ENCODE peak calls at places on chromosome 10, in four cellular contexts. One of them, this sample, is unnamed.

GRCh38 chr10:48604408-48605263 is at the start of gene ARHGAP22:
- DNase-seq in upper lobe of left lung: peak
- DNase-seq in sigmoid colon: peak
- DNase-seq in stomach: no peak
- DNase-seq in this sample: peak

GRCh38 chr10:33116293-33116697 is 158.3 kb upstream of the ITGB1 start:
- DNase-seq in upper lobe of left lung: no peak
- DNase-seq in sigmoid colon: no peak
- DNase-seq in stomach: no peak
- DNase-seq in this sample: no peak

GRCh38 chr10:104350146-104350635 is 3.4 kb upstream of the CFAP58 start:
- DNase-seq in upper lobe of left lung: no peak
- DNase-seq in sigmoid colon: no peak
- DNase-seq in stomach: no peak
- DNase-seq in this sample: no peak

GRCh38 chr10:2949948-2950354 is 117.4 kb upstream of the PFKP start:
- DNase-seq in upper lobe of left lung: no peak
- DNase-seq in stomach: no peak
- DNase-seq in sigmoid colon: no peak
- DNase-seq in this sample: no peak

GRCh38 chr10:12846718-12847117 is 154.8 kb downstream of the CCDC3 start:
- DNase-seq in stomach: no peak
- DNase-seq in sigmoid colon: no peak
- DNase-seq in upper lobe of left lung: no peak
- DNase-seq in this sample: no peak

GRCh38 chr10:24238527-24239247 is 29.7 kb downstream of the KIAA1217 start:
- DNase-seq in sigmoid colon: no peak
- DNase-seq in upper lobe of left lung: no peak
- DNase-seq in stomach: no peak
- DNase-seq in this sample: no peak

GRCh38 chr10:58867683-58868082 is 308.8 kb upstream of the PHYHIPL start:
- DNase-seq in stomach: no peak
- DNase-seq in sigmoid colon: no peak
- DNase-seq in upper lobe of left lung: no peak
- DNase-seq in this sample: no peak

GRCh38 chr10:14583252-14583651 is 191.4 kb downstream of the FAM107B start:
- DNase-seq in stomach: peak
- DNase-seq in upper lobe of left lung: no peak
- DNase-seq in sigmoid colon: no peak
- DNase-seq in this sample: no peak

GRCh38 chr10:29245476-29245875 is 43.4 kb upstream of the LYZL1 start:
- DNase-seq in upper lobe of left lung: no peak
- DNase-seq in stomach: no peak
- DNase-seq in sigmoid colon: no peak
- DNase-seq in this sample: no peak

GRCh38 chr10:114389429-114389828 is 14.9 kb downstream of the AFAP1L2 start:
- DNase-seq in upper lobe of left lung: no peak
- DNase-seq in stomach: peak
- DNase-seq in sigmoid colon: peak
- DNase-seq in this sample: no peak

GRCh38 chr10:46552526-46553237 is 3.8 kb downstream of the GPRIN2 start:
- DNase-seq in upper lobe of left lung: peak
- DNase-seq in sigmoid colon: peak
- DNase-seq in stomach: peak
- DNase-seq in this sample: no peak

GRCh38 chr10:14889318-14889717 is 10.7 kb downstream of the SUV39H2 start:
- DNase-seq in stomach: no peak
- DNase-seq in upper lobe of left lung: no peak
- DNase-seq in sigmoid colon: no peak
- DNase-seq in this sample: no peak

GRCh38 chr10:10294801-10295515 is 722.7 kb upstream of the CELF2 start:
- DNase-seq in stomach: no peak
- DNase-seq in sigmoid colon: no peak
- DNase-seq in upper lobe of left lung: no peak
- DNase-seq in this sample: no peak

GRCh38 chr10:88418871-88419270 is 164.2 kb downstream of the RNLS start:
- DNase-seq in sigmoid colon: no peak
- DNase-seq in upper lobe of left lung: no peak
- DNase-seq in stomach: no peak
- DNase-seq in this sample: no peak

GRCh38 chr10:11098628-11099027 is 81.0 kb downstream of the CELF2 start:
- DNase-seq in sigmoid colon: no peak
- DNase-seq in stomach: no peak
- DNase-seq in upper lobe of left lung: no peak
- DNase-seq in this sample: no peak

GRCh38 chr10:11895108-11895466 is 71.9 kb downstream of the PROSER2 start:
- DNase-seq in stomach: no peak
- DNase-seq in upper lobe of left lung: no peak
- DNase-seq in sigmoid colon: no peak
- DNase-seq in this sample: no peak

GRCh38 chr10:71326464-71326881 is 7.4 kb downstream of the SLC29A3 start:
- DNase-seq in sigmoid colon: no peak
- DNase-seq in stomach: peak
- DNase-seq in upper lobe of left lung: no peak
- DNase-seq in this sample: no peak

GRCh38 chr10:77422491-77423338 is 214.9 kb downstream of the KCNMA1 start:
- DNase-seq in upper lobe of left lung: no peak
- DNase-seq in sigmoid colon: no peak
- DNase-seq in stomach: no peak
- DNase-seq in this sample: no peak

GRCh38 chr10:131964298-131964697 is 17.4 kb downstream of the BNIP3 start:
- DNase-seq in sigmoid colon: no peak
- DNase-seq in upper lobe of left lung: no peak
- DNase-seq in stomach: no peak
- DNase-seq in this sample: no peak

GRCh38 chr10:69642747-69643146 is 12.7 kb downstream of the FAM241B start:
- DNase-seq in sigmoid colon: peak
- DNase-seq in upper lobe of left lung: no peak
- DNase-seq in stomach: no peak
- DNase-seq in this sample: no peak

GRCh38 chr10:69505636-69506318 is 54.5 kb downstream of the TSPAN15 start:
- DNase-seq in sigmoid colon: peak
- DNase-seq in upper lobe of left lung: no peak
- DNase-seq in stomach: no peak
- DNase-seq in this sample: peak

GRCh38 chr10:30697806-30698205 is 68.3 kb upstream of the LYZL2 start:
- DNase-seq in upper lobe of left lung: no peak
- DNase-seq in sigmoid colon: no peak
- DNase-seq in stomach: no peak
- DNase-seq in this sample: no peak

GRCh38 chr10:3969876-3970666 is 185.1 kb upstream of the KLF6 start:
- DNase-seq in upper lobe of left lung: no peak
- DNase-seq in stomach: no peak
- DNase-seq in sigmoid colon: no peak
- DNase-seq in this sample: no peak

GRCh38 chr10:5893321-5893720 is 3.3 kb downstream of the FBH1 start:
- DNase-seq in sigmoid colon: no peak
- DNase-seq in stomach: no peak
- DNase-seq in upper lobe of left lung: no peak
- DNase-seq in this sample: no peak

GRCh38 chr10:11895598-11895997 is 72.4 kb downstream of the PROSER2 start:
- DNase-seq in sigmoid colon: no peak
- DNase-seq in stomach: no peak
- DNase-seq in upper lobe of left lung: no peak
- DNase-seq in this sample: no peak

GRCh38 chr10:98673156-98673765 is 226.5 kb upstream of the HPS1 start:
- DNase-seq in sigmoid colon: no peak
- DNase-seq in upper lobe of left lung: no peak
- DNase-seq in stomach: no peak
- DNase-seq in this sample: no peak

GRCh38 chr10:124263726-124264125 is 155.0 kb downstream of the OAT start:
- DNase-seq in upper lobe of left lung: no peak
- DNase-seq in sigmoid colon: no peak
- DNase-seq in stomach: no peak
- DNase-seq in this sample: no peak

GRCh38 chr10:618229-618989 is 71.1 kb downstream of the DIP2C start:
- DNase-seq in upper lobe of left lung: no peak
- DNase-seq in sigmoid colon: no peak
- DNase-seq in stomach: no peak
- DNase-seq in this sample: no peak

GRCh38 chr10:94963901-94964300 is 25.4 kb downstream of the CYP2C9 start:
- DNase-seq in stomach: no peak
- DNase-seq in upper lobe of left lung: no peak
- DNase-seq in sigmoid colon: no peak
- DNase-seq in this sample: no peak

GRCh38 chr10:70119623-70120022 is 13.0 kb downstream of the AIFM2 start:
- DNase-seq in upper lobe of left lung: no peak
- DNase-seq in stomach: no peak
- DNase-seq in sigmoid colon: no peak
- DNase-seq in this sample: no peak

GRCh38 chr10:110446954-110447608 is 50.6 kb upstream of the DUSP5 start:
- DNase-seq in stomach: no peak
- DNase-seq in sigmoid colon: peak
- DNase-seq in upper lobe of left lung: peak
- DNase-seq in this sample: no peak

GRCh38 chr10:17183110-17183509 is 18.4 kb downstream of the TRDMT1 start:
- DNase-seq in sigmoid colon: no peak
- DNase-seq in stomach: no peak
- DNase-seq in upper lobe of left lung: no peak
- DNase-seq in this sample: no peak

GRCh38 chr10:12780634-12781601 is 220.6 kb downstream of the CCDC3 start:
- DNase-seq in sigmoid colon: peak
- DNase-seq in stomach: no peak
- DNase-seq in upper lobe of left lung: no peak
- DNase-seq in this sample: no peak

GRCh38 chr10:131020775-131021174 is 290.7 kb downstream of the TCERG1L start:
- DNase-seq in sigmoid colon: peak
- DNase-seq in upper lobe of left lung: no peak
- DNase-seq in stomach: no peak
- DNase-seq in this sample: no peak

GRCh38 chr10:127254276-127254675 is 57.9 kb upstream of the INSYN2A start:
- DNase-seq in sigmoid colon: no peak
- DNase-seq in stomach: no peak
- DNase-seq in upper lobe of left lung: no peak
- DNase-seq in this sample: peak

GRCh38 chr10:70300908-70301597 is 17.2 kb upstream of the NPFFR1 start:
- DNase-seq in stomach: no peak
- DNase-seq in sigmoid colon: no peak
- DNase-seq in upper lobe of left lung: no peak
- DNase-seq in this sample: no peak

GRCh38 chr10:72834183-72834825 is 59.2 kb upstream of the OIT3 start:
- DNase-seq in sigmoid colon: peak
- DNase-seq in upper lobe of left lung: peak
- DNase-seq in stomach: peak
- DNase-seq in this sample: no peak

GRCh38 chr10:114359041-114359952 is 45.0 kb downstream of the AFAP1L2 start:
- DNase-seq in upper lobe of left lung: no peak
- DNase-seq in sigmoid colon: no peak
- DNase-seq in stomach: no peak
- DNase-seq in this sample: no peak

GRCh38 chr10:127926455-127926854 is 19.6 kb downstream of the PTPRE start:
- DNase-seq in sigmoid colon: peak
- DNase-seq in stomach: no peak
- DNase-seq in upper lobe of left lung: peak
- DNase-seq in this sample: no peak

GRCh38 chr10:21825345-21825744 is 178.2 kb downstream of the DNAJC1 start:
- DNase-seq in stomach: no peak
- DNase-seq in sigmoid colon: no peak
- DNase-seq in upper lobe of left lung: no peak
- DNase-seq in this sample: no peak
- H3K4me3 ChIP-seq in stomach: no peak
- H3K4me3 ChIP-seq in sigmoid colon: no peak
- H3K4me3 ChIP-seq in upper lobe of left lung: no peak
- H3K4me3 ChIP-seq in this sample: no peak

GRCh38 chr10:117266812-117267211 is 25.9 kb downstream of the SLC18A2 start:
- DNase-seq in upper lobe of left lung: no peak
- DNase-seq in stomach: no peak
- DNase-seq in sigmoid colon: no peak
- DNase-seq in this sample: no peak

GRCh38 chr10:117266400-117266799 is 25.5 kb downstream of the SLC18A2 start:
- DNase-seq in sigmoid colon: no peak
- DNase-seq in stomach: no peak
- DNase-seq in upper lobe of left lung: no peak
- DNase-seq in this sample: peak

GRCh38 chr10:117271427-117271826 is 30.5 kb downstream of the SLC18A2 start:
- DNase-seq in sigmoid colon: no peak
- DNase-seq in stomach: no peak
- DNase-seq in upper lobe of left lung: no peak
- DNase-seq in this sample: no peak

GRCh38 chr10:117268258-117268657 is 27.3 kb downstream of the SLC18A2 start:
- DNase-seq in sigmoid colon: no peak
- DNase-seq in stomach: no peak
- DNase-seq in upper lobe of left lung: no peak
- DNase-seq in this sample: peak

GRCh38 chr10:117268907-117269306 is 28.0 kb downstream of the SLC18A2 start:
- DNase-seq in upper lobe of left lung: no peak
- DNase-seq in stomach: no peak
- DNase-seq in sigmoid colon: no peak
- DNase-seq in this sample: no peak
- TF ChIP-seq EP300 in upper lobe of left lung: no peak
- TF ChIP-seq EP300 in stomach: no peak
- TF ChIP-seq EP300 in sigmoid colon: no peak
- TF ChIP-seq EP300 in this sample: no peak

GRCh38 chr10:112004075-112004474 is 179.5 kb downstream of the GPAM start:
- DNase-seq in sigmoid colon: no peak
- DNase-seq in stomach: no peak
- DNase-seq in upper lobe of left lung: no peak
- DNase-seq in this sample: peak
- TF ChIP-seq POLR2AphosphoS5 in sigmoid colon: no peak
- TF ChIP-seq POLR2AphosphoS5 in stomach: no peak
- TF ChIP-seq POLR2AphosphoS5 in upper lobe of left lung: no peak
- TF ChIP-seq POLR2AphosphoS5 in this sample: no peak

GRCh38 chr10:19638873-19639233 is 177.4 kb upstream of the PLXDC2 start:
- DNase-seq in sigmoid colon: no peak
- DNase-seq in stomach: no peak
- DNase-seq in upper lobe of left lung: no peak
- DNase-seq in this sample: no peak
- H3K4me3 ChIP-seq in sigmoid colon: no peak
- H3K4me3 ChIP-seq in stomach: peak
- H3K4me3 ChIP-seq in upper lobe of left lung: peak
- H3K4me3 ChIP-seq in this sample: peak

This sample was measured in esophagus muscularis mucosa.